ENCODE peak calls at places on chromosome 1, in four cellular contexts. E is RKO, F is AG09309, S is adrenal gland. A is an unnamed sample.

GRCh38 chr1:162561616-162562451 is at the start of gene UAP1:
- DNase-seq in E (peak), F (no peak), S (no peak), A (peak)

GRCh38 chr1:170668301-170668789 is 4.4 kb downstream of the PRRX1 start:
- DNase-seq in E (no peak), F (no peak), S (no peak), A (no peak)

GRCh38 chr1:150619576-150620509 is 9.6 kb downstream of the ENSA start:
- DNase-seq in E (peak), F (peak), S (peak), A (no peak)

GRCh38 chr1:204130989-204131892 is 20.6 kb downstream of the ETNK2 start:
- DNase-seq in E (peak), F (peak), S (peak), A (peak)

GRCh38 chr1:233965856-233966255 is 61.4 kb downstream of the SLC35F3 start:
- DNase-seq in E (no peak), F (no peak), S (no peak), A (no peak)

GRCh38 chr1:33348194-33348593 is 27.3 kb upstream of the A3GALT2 start:
- DNase-seq in E (peak), F (no peak), S (peak), A (no peak)

GRCh38 chr1:18734461-18735368 is 104.1 kb downstream of the PAX7 start:
- DNase-seq in E (no peak), F (no peak), S (no peak), A (no peak)

GRCh38 chr1:151705146-151705545 is 11.5 kb downstream of the CELF3 start:
- DNase-seq in E (no peak), F (no peak), S (no peak), A (no peak)

GRCh38 chr1:183932412-183932811 is 105.1 kb downstream of the COLGALT2 start:
- DNase-seq in E (no peak), F (peak), S (peak), A (peak)

GRCh38 chr1:33814166-33814565 is 49.7 kb upstream of the HMGB4 start:
- DNase-seq in E (no peak), F (no peak), S (no peak), A (no peak)

GRCh38 chr1:197200468-197200899 is 54.0 kb upstream of the ASPM start:
- DNase-seq in E (peak), F (no peak), S (peak), A (no peak)

GRCh38 chr1:32068891-32069590 is 3.7 kb upstream of the TMEM39B start:
- DNase-seq in E (no peak), F (peak), S (no peak), A (no peak)

GRCh38 chr1:198794498-198794897 is 155.7 kb downstream of the PTPRC start:
- DNase-seq in E (peak), F (no peak), S (no peak), A (no peak)

GRCh38 chr1:59079434-59080135 is 217.3 kb upstream of the FGGY start:
- DNase-seq in E (no peak), F (no peak), S (no peak), A (no peak)

GRCh38 chr1:24416666-24417391 is 1.2 kb downstream of the NIPAL3 start:
- DNase-seq in E (peak), F (peak), S (no peak), A (no peak)

GRCh38 chr1:93997756-93998155 is 88.5 kb upstream of the GCLM start:
- DNase-seq in E (no peak), F (no peak), S (no peak), A (no peak)

GRCh38 chr1:30159015-30159414 is 564.4 kb downstream of the MATN1 start:
- DNase-seq in E (no peak), F (no peak), S (no peak), A (no peak)

GRCh38 chr1:99119193-99119592 is 114.5 kb upstream of the PLPPR5 start:
- DNase-seq in E (no peak), F (no peak), S (no peak), A (no peak)

GRCh38 chr1:32878637-32879041 is 7.7 kb upstream of the HPCA start:
- DNase-seq in E (no peak), F (no peak), S (no peak), A (no peak)

GRCh38 chr1:8096105-8097011 is 70.2 kb upstream of the ERRFI1 start:
- DNase-seq in E (peak), F (peak), S (no peak), A (no peak)

GRCh38 chr1:3670823-3671251 is 18.5 kb downstream of the TP73 start:
- DNase-seq in E (no peak), F (no peak), S (no peak), A (peak)

GRCh38 chr1:245025525-245025924 is 129.3 kb upstream of the KIF26B start:
- DNase-seq in E (no peak), F (no peak), S (no peak), A (no peak)

GRCh38 chr1:89993541-89993940 is 1.4 kb upstream of the ZNF326 start:
- DNase-seq in E (no peak), F (no peak), S (no peak), A (peak)

GRCh38 chr1:28592314-28593071 is 428 bp downstream of the RAB42 start:
- DNase-seq in E (no peak), F (no peak), S (no peak), A (no peak)